ENCODE peak calls at places on chromosomes 6 and 20, in ten cellular contexts. Z is body of pancreas, B is heart left ventricle, M is WTC11, D is fibroblast of pulmonary artery, F is AG04450, R is AG09309, E is astrocyte of the spinal cord, Q is endodermal cell, U is tibial artery. C is an unnamed sample.

GRCh38 chr20:50475879-50476292 is 34.3 kb upstream of the PTPN1 start:
- DNase-seq in E (peak; percentile 51), Q (no peak), F (no peak), Z (no peak), B (no peak), R (no peak), D (peak; percentile 65), U (no peak), M (no peak), C (no peak)

GRCh38 chr20:20864346-20865096 is 152.1 kb upstream of the RALGAPA2 start:
- DNase-seq in E (no peak), F (no peak), B (no peak), M (no peak), Q (no peak), Z (no peak), R (no peak), D (no peak), U (no peak), C (no peak)

GRCh38 chr6:37712508-37712907 is 14.8 kb upstream of the MDGA1 start:
- DNase-seq in Z (no peak), D (no peak), M (no peak), E (no peak), Q (no peak), F (no peak), B (no peak), U (no peak), R (no peak), C (no peak)

GRCh38 chr6:108618623-108619152 is 58.0 kb downstream of the FOXO3 start:
- DNase-seq in B (no peak), M (no peak), F (no peak), Q (no peak), D (no peak), E (no peak), Z (no peak), R (no peak), U (no peak), C (no peak)

GRCh38 chr6:3732345-3733141 is 19.0 kb downstream of the PXDC1 start:
- DNase-seq in Q (peak; percentile 91), B (peak; percentile 80), Z (peak; percentile 78), F (peak; percentile 76), E (peak; percentile 86), D (peak; percentile 95), M (peak; percentile 83), U (peak; percentile 73), R (peak; percentile 63), C (no peak)

GRCh38 chr20:2713285-2713684 is 20.7 kb downstream of the EBF4 start:
- DNase-seq in Q (peak; percentile 45), E (no peak), U (no peak), F (no peak), B (no peak), R (no peak), D (no peak), M (no peak), Z (no peak), C (peak; percentile 19)

GRCh38 chr6:12283904-12284303 is 6.3 kb upstream of the EDN1 start:
- DNase-seq in E (no peak), B (no peak), D (no peak), Q (no peak), Z (no peak), U (no peak), F (no peak), M (no peak), R (no peak), C (no peak)

GRCh38 chr6:29502597-29502996 is 14.8 kb upstream of the MAS1L start:
- DNase-seq in F (no peak), R (no peak), U (no peak), E (peak; percentile 60), M (no peak), D (peak; percentile 2), Q (peak; percentile 30), B (no peak), Z (no peak), C (no peak)

GRCh38 chr20:10848810-10849370 is 175.1 kb upstream of the JAG1 start:
- DNase-seq in Z (no peak), F (peak; percentile 72), Q (no peak), M (no peak), E (peak; percentile 93), R (peak; percentile 87), B (peak; percentile 33), D (peak; percentile 95), U (no peak), C (no peak)

GRCh38 chr6:134299236-134299635 is 18.7 kb downstream of the SGK1 start:
- DNase-seq in U (no peak), E (peak; percentile 77), B (no peak), R (no peak), M (no peak), D (peak; percentile 98), Z (peak; percentile 43), F (no peak), Q (no peak), C (no peak)

DNA sequence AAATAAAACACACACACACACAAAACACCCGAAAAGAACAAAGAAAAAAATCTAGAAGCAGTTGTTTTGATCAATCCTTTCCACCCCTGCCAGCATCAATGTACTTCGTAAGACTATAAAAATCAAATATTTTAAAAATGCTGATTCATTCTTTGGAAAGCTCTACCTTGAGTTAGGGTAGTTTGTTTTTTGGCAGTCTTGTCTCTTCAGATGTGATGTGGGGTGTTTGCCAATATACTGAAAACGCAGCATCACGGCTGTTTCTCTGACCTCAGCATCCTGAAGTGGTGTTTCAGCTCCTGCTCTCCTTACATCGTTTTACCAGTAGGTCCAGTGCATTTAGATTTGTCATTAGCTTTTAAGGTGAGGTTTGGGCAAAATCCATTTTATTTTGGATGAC is 526.0 kb downstream of the UTRN start:
- DNase-seq in Q (no peak), R (no peak), B (no peak), F (no peak), D (peak; percentile 47), E (no peak), Z (no peak), M (no peak), U (no peak), C (no peak)
- TF ChIP-seq CTCF in Q (no peak), R (no peak), B (no peak), F (no peak), D (no peak), E (no peak), Z (no peak), M (no peak), U (no peak), C (no peak)

GRCh38 chr6:124655856-124656255 is 306.4 kb upstream of the RNF217 start:
- DNase-seq in U (no peak), B (no peak), Q (no peak), F (no peak), M (no peak), D (peak; percentile 3), R (no peak), Z (no peak), E (peak; percentile 25), C (no peak)

GRCh38 chr6:124661231-124661630 is 301.0 kb upstream of the RNF217 start:
- DNase-seq in Q (peak; percentile 45), E (no peak), R (no peak), M (no peak), U (no peak), F (no peak), B (no peak), Z (no peak), D (no peak), C (no peak)

GRCh38 chr6:124660185-124660584 is 302.1 kb upstream of the RNF217 start:
- DNase-seq in M (no peak), U (no peak), B (no peak), D (no peak), E (no peak), Z (no peak), R (no peak), Q (no peak), F (no peak), C (no peak)

GRCh38 chr6:124658053-124658452 is 304.2 kb upstream of the RNF217 start:
- DNase-seq in F (no peak), U (no peak), Z (no peak), E (no peak), Q (no peak), R (no peak), M (no peak), B (no peak), D (no peak), C (no peak)

GRCh38 chr6:124659427-124659826 is 302.8 kb upstream of the RNF217 start:
- DNase-seq in M (no peak), B (no peak), E (no peak), Z (no peak), F (no peak), D (no peak), U (no peak), Q (peak; percentile 48), R (no peak), C (no peak)
- TF ChIP-seq CTCF in M (no peak), B (no peak), E (no peak), Z (no peak), F (no peak), D (no peak), U (no peak), Q (peak; percentile 66), R (no peak), C (no peak)

GRCh38 chr6:169795196-169795595 is 43.8 kb downstream of the ERMARD start:
- DNase-seq in U (no peak), D (no peak), Q (peak; percentile 41), B (no peak), R (no peak), E (no peak), F (no peak), M (no peak), Z (no peak), C (peak; percentile 32)
- TF ChIP-seq CTCF in U (no peak), D (no peak), Q (peak; percentile 23), B (no peak), R (no peak), E (no peak), F (no peak), M (no peak), Z (no peak), C (no peak)

GRCh38 chr6:17591292-17591691 is 8.8 kb upstream of the FAM8A1 start:
- DNase-seq in M (no peak), Z (no peak), U (no peak), Q (no peak), B (no peak), F (no peak), E (no peak), R (no peak), D (peak; percentile 14), C (no peak)

GRCh38 chr6:17588011-17588410 is 12.1 kb upstream of the FAM8A1 start:
- DNase-seq in F (no peak), R (no peak), M (no peak), E (no peak), U (no peak), Z (no peak), B (no peak), D (no peak), Q (no peak), C (no peak)

GRCh38 chr6:17596085-17596484 is 4.0 kb upstream of the FAM8A1 start:
- DNase-seq in F (no peak), M (no peak), Q (no peak), B (no peak), U (no peak), R (no peak), D (no peak), E (no peak), Z (no peak), C (no peak)

GRCh38 chr6:17589402-17590116 is 10.5 kb upstream of the FAM8A1 start:
- DNase-seq in B (no peak), M (no peak), Q (no peak), F (peak; percentile 83), R (peak; percentile 60), U (no peak), E (peak; percentile 79), Z (no peak), D (peak; percentile 81), C (no peak)

DNA sequence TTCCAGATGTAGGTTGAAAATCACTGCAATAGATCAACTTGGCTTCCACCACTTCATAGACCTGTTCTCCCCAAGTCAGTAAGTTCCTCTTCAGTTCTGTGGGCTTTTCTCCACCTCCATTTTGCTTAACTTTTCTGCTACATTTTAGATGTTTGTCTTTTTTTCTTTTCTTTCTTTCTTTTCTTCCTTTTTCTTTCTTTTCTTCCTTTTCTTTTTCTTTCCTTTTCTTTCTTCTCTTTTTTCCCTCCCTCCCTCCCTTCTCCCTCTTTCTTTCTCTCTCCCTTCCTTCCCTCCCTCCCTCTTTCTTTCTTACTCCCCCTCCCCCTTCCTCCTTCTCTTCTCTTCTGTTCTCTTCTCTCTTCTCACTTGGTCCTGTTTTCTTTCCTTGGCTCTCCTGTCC is 6.9 kb upstream of the FAM8A1 start:
- DNase-seq in M (no peak), Z (no peak), U (no peak), E (no peak), Q (no peak), D (no peak), F (no peak), B (no peak), R (no peak), C (no peak)
- TF ChIP-seq CTCF in M (no peak), Z (no peak), U (no peak), E (no peak), Q (no peak), D (no peak), F (no peak), B (no peak), R (no peak), C (no peak)

C was measured in osteocyte.